ENCODE peak calls at places on chromosomes 16 and 17, in seven cellular contexts. B is naive thymus-derived CD4-positive, alpha-beta T cell; M is colonic mucosa; G is IMR-90; E is SK-N-SH; Y is neural progenitor cell; P is astrocyte. R is an unnamed sample.

GRCh38 chr16:88743693-88744519 is 37.6 kb downstream of the CTU2 start:
- DNase-seq in B (peak; percentile 77), Y (peak; percentile 88), P (no peak), E (peak; percentile 95), M (peak; percentile 88), G (peak; percentile 55), R (peak; percentile 76)

GRCh38 chr16:64791756-64792155 is 330.1 kb downstream of the CDH11 start:
- DNase-seq in B (no peak), P (peak; percentile 38), E (no peak), G (peak; percentile 20), Y (no peak), M (no peak), R (no peak)

GRCh38 chr16:27759947-27760844 is 210.3 kb downstream of the KATNIP start:
- DNase-seq in G (no peak), Y (no peak), M (no peak), P (no peak), B (no peak), E (peak; percentile 75), R (no peak)

GRCh38 chr17:31313982-31314787 is at the start of gene EVI2B:
- DNase-seq in P (peak; percentile 39), G (peak; percentile 64), E (no peak), B (peak; percentile 71), M (no peak), Y (no peak), R (peak; percentile 62)

GRCh38 chr17:38706625-38707298 is 1.7 kb downstream of the MLLT6 start:
- DNase-seq in M (peak; percentile 57), Y (peak; percentile 29), P (no peak), G (no peak), B (peak; percentile 20), E (no peak), R (peak; percentile 68)

GRCh38 chr17:31724026-31724425 is 135.0 kb downstream of the COPRS start:
- DNase-seq in M (no peak), P (peak; percentile 82), Y (no peak), G (peak; percentile 75), E (no peak), B (no peak), R (no peak)

GRCh38 chr17:46851029-46851741 is at the start of gene WNT9B:
- DNase-seq in B (no peak), G (no peak), P (no peak), Y (peak; percentile 83), M (peak; percentile 78), E (peak; percentile 90), R (no peak)

GRCh38 chr16:31874354-31875111 is 926 bp downstream of the ZNF267 start:
- DNase-seq in E (peak; percentile 38), M (peak; percentile 49), P (peak; percentile 47), G (peak; percentile 55), Y (peak; percentile 9), B (no peak), R (peak; percentile 19)

GRCh38 chr17:42315402-42316156 is 27.3 kb downstream of the STAT5A start:
- DNase-seq in E (no peak), Y (no peak), B (peak; percentile 66), P (no peak), G (no peak), M (no peak), R (peak; percentile 49)

GRCh38 chr17:37650419-37651003 is 7.3 kb upstream of the DDX52 start:
- DNase-seq in Y (peak; percentile 74), G (peak; percentile 59), B (no peak), E (peak; percentile 54), P (no peak), M (peak; percentile 44), R (no peak)

DNA sequence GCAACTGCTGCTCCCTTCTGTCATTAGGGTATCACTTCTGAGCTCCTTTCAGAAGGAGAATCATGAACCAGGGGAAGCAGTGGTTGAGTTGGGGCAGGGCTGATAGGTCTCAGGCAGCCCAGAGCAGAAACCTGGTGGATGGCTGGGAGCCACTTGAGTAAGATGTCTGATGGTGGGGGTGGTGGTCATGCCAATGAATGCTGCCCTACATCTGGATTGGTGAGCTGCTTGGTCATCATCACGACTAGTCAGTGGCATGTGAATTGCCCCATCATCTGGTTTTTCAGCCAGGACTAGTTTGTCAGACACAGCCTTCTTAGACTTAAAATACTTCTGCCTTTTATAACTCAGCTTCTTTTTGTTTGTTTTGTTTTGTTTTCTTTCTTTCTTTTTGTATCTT is 2.6 kb downstream of the GID4 start:
- DNase-seq in Y (no peak), P (peak; percentile 20), E (no peak), M (no peak), B (no peak), G (peak; percentile 75), R (no peak)
- H3K27ac ChIP-seq in Y (no peak overlapping the region), P (no peak overlapping the region), E (no peak overlapping the region), M (no peak overlapping the region), B (no peak overlapping the region), G (no peak overlapping the region), R (no peak overlapping the region)

DNA sequence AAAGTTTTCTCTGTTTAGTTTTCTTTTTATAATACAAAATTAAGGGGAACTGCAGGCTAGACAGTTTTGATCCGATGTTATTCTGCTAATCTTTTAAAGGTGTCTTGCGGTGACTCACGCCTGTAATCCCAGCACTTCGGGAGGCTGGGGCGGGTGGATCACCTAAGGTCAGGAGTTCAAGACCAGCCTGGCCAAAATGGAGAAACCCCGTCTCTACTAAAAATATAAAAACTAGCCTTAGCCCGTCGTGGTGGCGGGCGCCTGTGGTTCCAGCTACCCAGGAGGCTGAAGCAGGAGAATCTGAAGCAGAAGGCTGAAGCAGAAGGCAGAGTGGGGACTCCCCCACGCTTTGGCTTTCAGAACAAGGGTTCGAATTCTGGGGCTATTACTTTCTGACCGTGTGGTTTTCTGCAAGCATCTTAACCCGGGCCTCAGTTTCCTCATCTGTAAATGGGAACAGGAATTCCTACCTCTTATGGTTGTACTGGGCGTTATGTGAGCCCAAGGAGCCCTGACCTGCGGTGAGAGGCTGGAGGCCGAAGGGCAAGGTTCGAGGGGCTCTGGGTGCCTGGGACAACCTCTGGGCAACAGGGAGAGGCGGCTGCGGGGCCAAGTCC is 1.2 kb upstream of the KATNB1 start:
- DNase-seq in Y (no peak), E (no peak), B (no peak), P (no peak), G (no peak), M (no peak), R (no peak)
- H3K27ac ChIP-seq in Y (peak overlapping the region; percentile 32), E (peak overlapping the region; percentile 72), B (peak overlapping the region; percentile 80), P (peak overlapping the region; percentile 90), G (peak overlapping the region; percentile 84), M (peak overlapping the region; percentile 67), R (peak overlapping the region; percentile 76)

GRCh38 chr16:21088143-21088542 is 62.5 kb downstream of the DNAH3 start:
- DNase-seq in M (no peak), B (no peak), Y (no peak), P (no peak), G (no peak), E (no peak), R (no peak)
- H3K27ac ChIP-seq in M (no peak overlapping the region), B (no peak overlapping the region), Y (no peak overlapping the region), P (no peak overlapping the region), G (no peak overlapping the region), E (no peak overlapping the region), R (no peak overlapping the region)

GRCh38 chr16:81709369-81709900 is 69.7 kb upstream of the PLCG2 start:
- DNase-seq in G (no peak), B (no peak), E (no peak), M (no peak), P (no peak), Y (no peak), R (no peak)

GRCh38 chr16:81708459-81709368 is 70.4 kb upstream of the PLCG2 start:
- DNase-seq in M (peak; percentile 55), G (no peak), E (no peak), Y (no peak), P (no peak), B (no peak), R (no peak)

GRCh38 chr16:81707411-81708321 is 71.4 kb upstream of the PLCG2 start:
- DNase-seq in P (peak; percentile 51), G (peak; percentile 73), M (peak; percentile 93), B (no peak), E (no peak), Y (no peak), R (no peak)

GRCh38 chr16:81705261-81705660 is 73.8 kb upstream of the PLCG2 start:
- DNase-seq in G (no peak), E (no peak), Y (no peak), M (no peak), P (no peak), B (no peak), R (no peak)

GRCh38 chr16:81706327-81707295 is 72.5 kb upstream of the PLCG2 start:
- DNase-seq in B (no peak), G (no peak), P (no peak), E (no peak), Y (no peak), M (no peak), R (no peak)
- H3K27ac ChIP-seq in B (no peak overlapping the region), G (no peak overlapping the region), P (no peak overlapping the region), E (no peak overlapping the region), Y (no peak overlapping the region), M (peak overlapping the region; percentile 65), R (no peak overlapping the region)

DNA sequence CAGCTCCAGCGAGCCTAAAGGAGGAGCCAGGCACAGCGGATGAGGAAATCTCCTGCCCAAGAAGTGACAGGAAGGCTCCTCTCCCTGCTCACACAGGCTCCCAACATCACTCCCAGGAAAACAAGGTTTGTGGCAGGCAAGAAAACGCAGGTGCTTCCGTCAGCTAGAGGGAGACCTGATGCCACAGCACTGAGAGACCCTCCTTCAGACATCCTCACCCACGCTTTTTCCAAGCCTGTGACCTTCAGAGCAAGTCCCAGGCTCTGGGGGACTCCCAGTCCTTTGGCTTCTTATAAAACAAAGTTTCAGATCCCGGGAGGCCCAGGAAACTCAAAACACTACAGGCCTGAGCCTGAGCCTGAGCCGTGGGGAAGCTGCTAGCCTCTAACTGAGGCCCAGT is 89.6 kb downstream of the ZNF423 start:
- DNase-seq in M (no peak), E (no peak), G (no peak), P (no peak), B (no peak), Y (no peak), R (no peak)
- H3K27ac ChIP-seq in M (no peak overlapping the region), E (no peak overlapping the region), G (no peak overlapping the region), P (no peak overlapping the region), B (no peak overlapping the region), Y (no peak overlapping the region), R (no peak overlapping the region)

GRCh38 chr16:84914273-84914672 is 94.5 kb downstream of the CRISPLD2 start:
- DNase-seq in Y (no peak), P (no peak), B (no peak), M (no peak), G (no peak), E (no peak), R (no peak)
- H3K27ac ChIP-seq in Y (no peak overlapping the region), P (no peak overlapping the region), B (no peak overlapping the region), M (no peak overlapping the region), G (no peak overlapping the region), E (no peak overlapping the region), R (no peak overlapping the region)

DNA sequence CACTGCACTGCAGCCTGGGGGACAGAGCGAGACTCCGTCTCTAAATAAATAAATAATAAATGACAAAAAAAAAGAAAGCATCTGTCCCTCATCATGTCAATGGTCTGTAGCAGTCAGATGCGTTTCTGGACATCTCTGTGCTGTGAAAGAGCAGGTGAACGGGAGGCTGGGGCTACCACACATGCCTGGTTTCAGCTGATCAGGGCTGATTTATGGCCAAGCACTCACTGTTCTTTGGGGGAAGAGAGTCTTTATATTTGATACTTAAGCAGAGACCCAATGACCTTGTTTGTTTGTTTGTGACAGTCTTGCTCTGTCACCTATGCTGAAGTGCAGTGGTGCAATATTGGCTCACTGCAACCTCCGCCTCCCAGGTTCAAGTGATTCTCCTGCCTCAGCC is 17.5 kb downstream of the KIAA0513 start:
- DNase-seq in M (no peak), E (no peak), Y (no peak), B (no peak), G (no peak), P (no peak), R (no peak)
- H3K27ac ChIP-seq in M (no peak overlapping the region), E (no peak overlapping the region), Y (no peak overlapping the region), B (no peak overlapping the region), G (no peak overlapping the region), P (no peak overlapping the region), R (no peak overlapping the region)